ENCODE peak calls at places on chromosomes 1 and 21, in eight cellular contexts. G is AG10803; H is foreskin keratinocyte; O is foreskin fibroblast; Z is cerebellar cortex; M is CD4-positive, alpha-beta T cell; L is PC-3; A is CD8-positive, alpha-beta memory T cell. P is an unnamed sample.

GRCh38 chr1:16156848-16157495 is 1.1 kb upstream of the EPHA2 start:
- DNase-seq in G (no peak), H (no peak), O (no peak), Z (peak; percentile 40), M (no peak), L (peak; percentile 71), A (no peak), P (no peak)

GRCh38 chr1:245537992-245538391 is 383.2 kb downstream of the KIF26B start:
- DNase-seq in G (peak; percentile 49), H (peak; percentile 5), O (peak; percentile 14), Z (no peak), M (no peak), L (no peak), A (no peak), P (peak; percentile 12)

GRCh38 chr1:41666991-41667631 is 182.6 kb upstream of the EDN2 start:
- DNase-seq in G (peak; percentile 75), H (peak; percentile 57), O (peak; percentile 44), Z (peak; percentile 31), M (peak; percentile 51), L (peak; percentile 68), A (peak; percentile 40), P (peak; percentile 30)

GRCh38 chr1:158425020-158425419 is 1.0 kb downstream of the OR10K2 start:
- DNase-seq in G (no peak), H (no peak), O (no peak), Z (no peak), M (no peak), L (no peak), A (no peak), P (no peak)

GRCh38 chr1:33972676-33973395 is 109.0 kb downstream of the HMGB4 start:
- DNase-seq in G (peak; percentile 73), H (no peak), O (peak; percentile 15), Z (peak; percentile 72), M (no peak), L (no peak), A (no peak), P (peak; percentile 58)

GRCh38 chr1:200525167-200526123 is 95.1 kb downstream of the KIF14 start:
- DNase-seq in G (peak; percentile 83), H (no peak), O (peak; percentile 44), Z (no peak), M (no peak), L (no peak), A (no peak), P (peak; percentile 39)

GRCh38 chr1:247421074-247421473 is 5.1 kb downstream of the NLRP3 start:
- DNase-seq in G (no peak), H (peak; percentile 19), O (no peak), Z (no peak), M (no peak), L (no peak), A (no peak), P (no peak)

GRCh38 chr1:222791006-222791710 is 23.7 kb upstream of the DISP1 start:
- DNase-seq in G (no peak), H (no peak), O (peak; percentile 21), Z (no peak), M (no peak), L (no peak), A (no peak), P (no peak)

GRCh38 chr1:30779294-30780071 is 21.9 kb upstream of the LAPTM5 start:
- DNase-seq in G (peak; percentile 55), H (peak; percentile 44), O (peak; percentile 82), Z (peak; percentile 68), M (peak; percentile 89), L (peak; percentile 85), A (peak; percentile 91), P (peak; percentile 81)

GRCh38 chr1:211261229-211261628 is 2.1 kb downstream of the RCOR3 start:
- DNase-seq in G (no peak), H (no peak), O (no peak), Z (no peak), M (no peak), L (no peak), A (no peak), P (no peak)

GRCh38 chr1:154320882-154321608 is at the start of gene AQP10:
- DNase-seq in G (no peak), H (peak; percentile 79), O (no peak), Z (no peak), M (no peak), L (no peak), A (no peak), P (no peak)

GRCh38 chr1:235670157-235670776 is 20.7 kb upstream of the GNG4 start:
- DNase-seq in G (no peak), H (peak; percentile 38), O (no peak), Z (no peak), M (no peak), L (no peak), A (no peak), P (no peak)

GRCh38 chr1:6924891-6925290 is 139.6 kb downstream of the CAMTA1 start:
- DNase-seq in G (no peak), H (no peak), O (no peak), Z (no peak), M (no peak), L (no peak), A (no peak), P (no peak)

GRCh38 chr1:30444850-30445249 is 278.5 kb downstream of the MATN1 start:
- DNase-seq in G (no peak), H (peak; percentile 32), O (no peak), Z (no peak), M (no peak), L (no peak), A (no peak), P (no peak)

GRCh38 chr1:26391450-26391849 is 18.9 kb upstream of the ZNF683 start:
- DNase-seq in G (peak; percentile 56), H (no peak), O (peak; percentile 79), Z (peak; percentile 49), M (peak; percentile 47), L (peak; percentile 73), A (peak; percentile 24), P (peak; percentile 75)

GRCh38 chr21:26106562-26106961 is 64.0 kb downstream of the APP start:
- DNase-seq in G (no peak), H (no peak), O (no peak), Z (no peak), M (no peak), L (no peak), A (no peak), P (no peak)

GRCh38 chr1:229238674-229239415 is 32.1 kb upstream of the RAB4A start:
- DNase-seq in G (peak; percentile 58), H (peak; percentile 43), O (peak; percentile 33), Z (no peak), M (no peak), L (no peak), A (no peak), P (peak; percentile 27)

GRCh38 chr21:32256226-32256625 is 22.6 kb downstream of the MIS18A start:
- DNase-seq in G (no peak), H (no peak), O (no peak), Z (no peak), M (no peak), L (no peak), A (no peak), P (no peak)

GRCh38 chr1:19643602-19644419 is at the start of gene NBL1:
- DNase-seq in G (peak; percentile 63), H (no peak), O (peak; percentile 94), Z (no peak), M (peak; percentile 61), L (peak; percentile 62), A (peak; percentile 61), P (peak; percentile 79)

GRCh38 chr21:41610042-41610839 is 102.3 kb upstream of the TMPRSS2 start:
- DNase-seq in G (peak; percentile 58), H (peak; percentile 31), O (peak; percentile 68), Z (peak; percentile 33), M (no peak), L (peak; percentile 83), A (no peak), P (peak; percentile 46)

GRCh38 chr1:9373614-9374013 is 80.9 kb downstream of the SPSB1 start:
- DNase-seq in G (no peak), H (no peak), O (no peak), Z (no peak), M (no peak), L (no peak), A (no peak), P (no peak)

GRCh38 chr1:48920741-48921330 is 144.1 kb upstream of the BEND5 start:
- DNase-seq in G (no peak), H (no peak), O (peak; percentile 5), Z (no peak), M (no peak), L (peak; percentile 27), A (no peak), P (no peak)

GRCh38 chr1:110136911-110137310 is 13.4 kb upstream of the SLC6A17 start:
- DNase-seq in G (no peak), H (no peak), O (no peak), Z (peak; percentile 99), M (peak; percentile 12), L (no peak), A (no peak), P (no peak)

GRCh38 chr1:1055841-1056736 is 18.0 kb downstream of the RNF223 start:
- DNase-seq in G (no peak), H (no peak), O (no peak), Z (no peak), M (no peak), L (no peak), A (no peak), P (no peak)

GRCh38 chr1:13728104-13728503 is 28.1 kb downstream of the PRDM2 start:
- DNase-seq in G (no peak), H (no peak), O (no peak), Z (no peak), M (no peak), L (no peak), A (no peak), P (no peak)

GRCh38 chr1:7470904-7471638 is 300.0 kb upstream of the VAMP3 start:
- DNase-seq in G (peak; percentile 98), H (peak; percentile 98), O (peak; percentile 99), Z (peak; percentile 40), M (no peak), L (peak; percentile 95), A (no peak), P (peak; percentile 96)

GRCh38 chr1:116850436-116850835 is 59.3 kb upstream of the PTGFRN start:
- DNase-seq in G (no peak), H (no peak), O (peak; percentile 38), Z (no peak), M (no peak), L (no peak), A (no peak), P (no peak)

GRCh38 chr1:178612261-178612660 is 99.4 kb downstream of the TEX35 start:
- DNase-seq in G (peak; percentile 75), H (peak; percentile 71), O (peak; percentile 67), Z (no peak), M (no peak), L (peak; percentile 65), A (no peak), P (peak; percentile 63)

GRCh38 chr1:181062800-181063428 is 25.6 kb upstream of the IER5 start:
- DNase-seq in G (peak; percentile 90), H (no peak), O (peak; percentile 83), Z (no peak), M (peak; percentile 10), L (no peak), A (peak; percentile 2), P (peak; percentile 68)

GRCh38 chr21:32352556-32352955 is 40.3 kb downstream of the URB1 start:
- DNase-seq in G (no peak), H (no peak), O (no peak), Z (no peak), M (no peak), L (no peak), A (no peak), P (no peak)

GRCh38 chr1:21511579-21512522 is 2.6 kb downstream of the ALPL start:
- DNase-seq in G (peak; percentile 97), H (no peak), O (peak; percentile 94), Z (peak; percentile 7), M (no peak), L (no peak), A (no peak), P (peak; percentile 97)

GRCh38 chr1:246329900-246330299 is 177.2 kb downstream of the SMYD3 start:
- DNase-seq in G (no peak), H (peak; percentile 24), O (no peak), Z (no peak), M (no peak), L (no peak), A (no peak), P (no peak)

GRCh38 chr1:155175927-155176371 is 2.3 kb downstream of the TRIM46 start:
- DNase-seq in G (no peak), H (no peak), O (no peak), Z (no peak), M (no peak), L (peak; percentile 27), A (no peak), P (no peak)

GRCh38 chr21:25457411-25457810 is 149.9 kb downstream of the MRPL39 start:
- DNase-seq in G (peak; percentile 31), H (peak; percentile 87), O (peak; percentile 60), Z (no peak), M (no peak), L (peak; percentile 77), A (no peak), P (peak; percentile 57)